ENCODE peak calls at places on chromosome 5, in six cellular contexts. X, H, U, T, Q and A are unnamed samples.

GRCh38 chr5:33068786-33069185 is 357.7 kb downstream of the NPR3 start:
- DNase-seq in X (no peak), H (no peak), U (no peak), T (no peak), Q (no peak), A (no peak)

GRCh38 chr5:86175224-86175623 is 442.5 kb upstream of the COX7C start:
- DNase-seq in X (no peak), H (no peak), U (no peak), T (no peak), Q (no peak), A (no peak)

GRCh38 chr5:73417307-73418035 is 31.1 kb downstream of the FOXD1 start:
- DNase-seq in X (peak; percentile 59), H (no peak), U (no peak), T (no peak), Q (no peak), A (no peak)

GRCh38 chr5:112492291-112492690 is 73.2 kb upstream of the EPB41L4A start:
- DNase-seq in X (peak; percentile 66), H (peak; percentile 64), U (peak; percentile 46), T (peak; percentile 62), Q (peak; percentile 61), A (no peak)

GRCh38 chr5:154478224-154478565 is at the start of gene HAND1:
- DNase-seq in X (no peak), H (peak; percentile 79), U (peak; percentile 72), T (peak; percentile 37), Q (peak; percentile 98), A (no peak)

GRCh38 chr5:146890733-146891440 is 12.3 kb upstream of the PPP2R2B start:
- DNase-seq in X (no peak), H (no peak), U (no peak), T (no peak), Q (no peak), A (no peak)

GRCh38 chr5:136886623-136887022 is 521.3 kb upstream of the TRPC7 start:
- DNase-seq in X (no peak), H (no peak), U (no peak), T (no peak), Q (no peak), A (no peak)

GRCh38 chr5:109959652-109960051 is 269.9 kb downstream of the MAN2A1 start:
- DNase-seq in X (no peak), H (no peak), U (no peak), T (no peak), Q (peak; percentile 17), A (no peak)

GRCh38 chr5:173671121-173671949 is 54.9 kb upstream of the BOD1 start:
- DNase-seq in X (peak; percentile 32), H (peak; percentile 66), U (peak; percentile 47), T (peak; percentile 54), Q (no peak), A (no peak)

GRCh38 chr5:88732181-88732633 is 150.8 kb downstream of the MEF2C start:
- DNase-seq in X (no peak), H (peak; percentile 60), U (peak; percentile 22), T (peak; percentile 8), Q (no peak), A (peak; percentile 62)

GRCh38 chr5:130337179-130337888 is 433.1 kb downstream of the CHSY3 start:
- DNase-seq in X (peak; percentile 59), H (no peak), U (no peak), T (peak; percentile 84), Q (no peak), A (peak; percentile 38)

GRCh38 chr5:73565969-73566547 is 515 bp downstream of the UTP15 start:
- DNase-seq in X (no peak), H (no peak), U (no peak), T (no peak), Q (no peak), A (no peak)

GRCh38 chr5:6551287-6551954 is 81.4 kb downstream of the NSUN2 start:
- DNase-seq in X (no peak), H (no peak), U (no peak), T (no peak), Q (no peak), A (peak; percentile 35)

GRCh38 chr5:140633081-140633471 is at the start of gene CD14:
- DNase-seq in X (peak; percentile 24), H (peak; percentile 78), U (peak; percentile 50), T (peak; percentile 46), Q (peak; percentile 45), A (no peak)

GRCh38 chr5:10562202-10563131 is 1.4 kb upstream of the ANKRD33B start:
- DNase-seq in X (no peak), H (no peak), U (no peak), T (no peak), Q (peak; percentile 72), A (no peak)
- H3K4me3 ChIP-seq in X (no peak overlapping the region), H (no peak overlapping the region), U (no peak overlapping the region), T (no peak overlapping the region), Q (peak overlapping the region; percentile 73), A (no peak overlapping the region)

GRCh38 chr5:97094579-97095317 is 47.7 kb downstream of the LIX1 start:
- DNase-seq in X (no peak), H (no peak), U (no peak), T (no peak), Q (no peak), A (no peak)
- H3K4me3 ChIP-seq in X (no peak overlapping the region), H (no peak overlapping the region), U (no peak overlapping the region), T (no peak overlapping the region), Q (no peak overlapping the region), A (no peak overlapping the region)

DNA sequence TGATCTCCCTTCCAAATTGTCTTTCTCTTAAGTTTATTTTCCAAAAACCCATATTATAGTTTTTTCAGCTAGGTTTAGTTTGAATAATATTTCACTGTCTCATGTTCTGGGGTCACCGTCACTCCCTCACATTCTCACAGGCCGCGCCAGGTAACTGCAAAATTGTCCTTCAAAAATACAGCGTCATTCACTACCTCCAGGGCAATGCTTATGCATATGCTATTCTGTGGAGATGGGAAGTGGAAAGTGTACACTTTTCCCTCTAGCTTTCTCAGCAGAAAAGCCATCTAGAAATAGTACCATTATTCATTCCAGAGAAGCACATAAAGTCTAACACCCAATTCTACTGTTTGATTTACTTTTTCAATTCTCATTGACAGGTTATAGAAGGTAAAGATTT is 919 bp downstream of the NUDT12 start:
- DNase-seq in X (peak; percentile 2), H (no peak), U (no peak), T (peak; percentile 1), Q (no peak), A (no peak)
- H3K4me3 ChIP-seq in X (peak overlapping the region; percentile 87), H (peak overlapping the region; percentile 76), U (peak overlapping the region; percentile 47), T (peak overlapping the region; percentile 76), Q (peak overlapping the region; percentile 65), A (peak overlapping the region; percentile 84)

DNA sequence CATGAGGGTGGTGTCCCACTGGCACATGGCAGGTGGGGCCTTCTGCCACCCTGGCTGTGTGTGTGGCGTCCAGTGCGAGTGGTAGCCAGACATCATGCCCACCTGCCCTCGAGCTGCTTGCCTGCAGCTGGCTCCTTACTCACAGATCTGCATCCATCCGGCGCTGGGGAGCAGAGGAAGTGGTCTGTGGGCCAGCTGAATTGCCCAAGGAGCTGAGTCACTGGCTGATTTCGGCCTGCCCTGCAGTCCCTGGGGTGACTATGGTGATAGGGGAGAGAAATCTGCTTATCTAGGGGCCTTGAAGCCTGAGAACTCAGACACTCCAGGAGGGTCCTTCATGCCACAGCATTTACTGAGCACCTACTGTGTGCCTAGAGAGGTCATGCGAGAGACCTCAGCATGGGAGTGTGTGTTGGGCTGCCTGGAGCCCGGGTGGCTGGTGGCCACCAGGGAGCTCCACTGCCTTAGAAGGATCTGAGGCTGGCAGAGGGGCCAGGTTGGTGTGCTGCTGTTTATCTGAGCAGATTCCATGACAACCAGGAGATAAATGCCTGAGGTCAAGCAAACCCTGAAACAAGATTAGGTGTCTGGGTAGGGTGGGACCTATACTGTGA is 57.1 kb downstream of the SLC22A5 start:
- DNase-seq in X (peak; percentile 90), H (peak; percentile 83), U (peak; percentile 67), T (peak; percentile 86), Q (peak; percentile 85), A (peak; percentile 72)
- H3K4me3 ChIP-seq in X (peak overlapping the region; percentile 13), H (no peak overlapping the region), U (no peak overlapping the region), T (no peak overlapping the region), Q (no peak overlapping the region), A (no peak overlapping the region)

DNA sequence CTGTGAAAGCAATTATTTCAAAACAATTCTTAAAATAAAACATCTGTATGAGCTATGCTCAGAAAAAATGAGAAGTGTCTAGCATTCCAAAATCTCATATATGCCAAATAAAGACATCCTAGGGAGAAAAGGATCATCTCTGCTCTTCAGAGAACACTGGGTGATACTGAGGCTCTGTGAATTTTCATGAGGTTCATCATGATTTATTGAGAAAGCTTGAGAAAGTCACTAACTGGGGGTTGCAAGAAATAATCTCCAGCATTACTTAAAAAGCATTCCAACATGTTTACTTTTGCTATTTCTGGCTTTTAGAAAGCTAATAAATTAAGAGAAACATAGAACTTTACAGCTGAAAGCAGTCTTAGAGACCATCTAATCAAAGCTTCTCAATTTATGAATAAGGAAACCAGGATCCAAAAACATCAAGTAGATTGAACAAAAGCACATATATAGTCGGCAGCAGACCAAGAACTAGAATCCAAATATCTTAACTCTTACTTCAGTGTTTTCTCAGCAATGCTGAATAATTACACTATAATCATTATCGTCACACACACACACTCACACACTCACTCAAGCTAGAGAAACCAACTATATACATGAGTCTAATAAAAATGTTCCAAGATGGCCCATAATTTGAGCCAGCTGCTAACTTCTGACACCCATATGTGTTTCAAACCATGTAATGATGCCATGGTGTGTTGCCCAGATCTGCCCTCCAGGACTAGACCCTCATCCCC is 372.7 kb downstream of the NR2F1-AS1 start:
- DNase-seq in X (peak; percentile 35), H (no peak), U (no peak), T (no peak), Q (no peak), A (peak; percentile 91)
- H3K4me3 ChIP-seq in X (no peak overlapping the region), H (no peak overlapping the region), U (no peak overlapping the region), T (no peak overlapping the region), Q (no peak overlapping the region), A (no peak overlapping the region)

DNA sequence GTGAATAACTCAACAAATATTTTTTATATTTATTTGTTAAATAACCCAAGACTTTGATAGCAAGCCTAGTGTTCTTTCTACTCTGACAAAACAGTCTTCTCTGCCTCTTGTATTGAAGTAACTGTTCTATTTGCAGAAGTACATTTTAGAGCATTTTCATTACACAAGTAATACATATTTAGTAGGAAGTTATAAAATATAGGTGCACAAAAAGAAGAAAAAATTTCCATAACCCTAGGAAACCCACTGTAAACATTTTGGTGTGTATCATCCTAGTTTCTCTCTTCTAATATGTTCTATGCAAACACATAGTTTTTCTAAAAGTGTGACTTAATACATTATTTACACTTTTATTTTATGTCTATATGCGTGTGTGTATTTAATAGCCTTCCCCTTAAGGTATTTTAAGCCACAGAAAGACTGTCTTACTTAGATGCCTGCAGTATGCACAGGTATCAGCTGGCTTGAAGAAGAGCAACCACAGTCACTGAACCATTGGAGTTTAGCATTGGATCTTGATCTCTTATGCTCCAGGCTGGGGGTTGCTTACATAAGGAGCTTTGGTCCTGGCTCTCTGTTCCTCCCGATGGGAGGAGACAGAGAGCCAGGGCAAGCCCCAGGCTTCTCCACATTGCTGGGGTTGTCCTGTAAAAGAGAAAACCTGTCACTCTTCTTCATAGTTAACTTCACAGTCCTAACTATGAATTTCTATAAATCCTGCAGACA is 3.8 kb downstream of the SELENOP start:
- DNase-seq in X (no peak), H (no peak), U (no peak), T (no peak), Q (peak; percentile 33), A (no peak)
- H3K4me3 ChIP-seq in X (no peak overlapping the region), H (peak overlapping the region; percentile 25), U (no peak overlapping the region), T (no peak overlapping the region), Q (no peak overlapping the region), A (no peak overlapping the region)